ENCODE peak calls at places on chromosomes 13 and 19, in four cellular contexts. U, O, X and A are unnamed samples.

GRCh38 chr13:48160879-48161278 is 66.0 kb upstream of the MED4 start:
- DNase-seq in X (peak), U (no peak), O (peak), A (no peak)

GRCh38 chr13:43348397-43348796 is 325.0 kb downstream of the DNAJC15 start:
- DNase-seq in O (no peak), U (peak), X (no peak), A (peak)

GRCh38 chr13:20064128-20064527 is 96.7 kb downstream of the GJA3 start:
- DNase-seq in U (peak), O (peak), X (no peak), A (no peak)

GRCh38 chr19:54136864-54137113 is 773 bp upstream of the CNOT3 start:
- DNase-seq in X (no peak), O (no peak), U (no peak), A (no peak)

GRCh38 chr13:82791035-82791434 is 1091.2 kb downstream of the SLITRK1 start:
- DNase-seq in U (no peak), O (peak), X (no peak), A (no peak)

GRCh38 chr13:50730496-50731171 is 112.9 kb downstream of the DLEU7 start:
- DNase-seq in X (no peak), O (no peak), U (no peak), A (no peak)

GRCh38 chr13:109874921-109875454 is 88.6 kb upstream of the IRS2 start:
- DNase-seq in O (peak), U (peak), X (no peak), A (no peak)

GRCh38 chr19:18063463-18063862 is 23.3 kb downstream of the IL12RB1 start:
- DNase-seq in X (peak), O (no peak), U (no peak), A (no peak)

GRCh38 chr13:85812282-85812681 is 13.1 kb upstream of the SLITRK6 start:
- DNase-seq in X (no peak), U (no peak), O (no peak), A (no peak)

GRCh38 chr13:25967144-25967543 is 84.7 kb downstream of the SHISA2 start:
- DNase-seq in X (no peak), O (no peak), U (no peak), A (no peak)

GRCh38 chr13:97367016-97367415 is 67.0 kb upstream of the RAP2A start:
- DNase-seq in O (no peak), U (peak), X (no peak), A (peak)

GRCh38 chr19:23867895-23868294 is 46.8 kb upstream of the ZNF726 start:
- DNase-seq in X (no peak), O (peak), U (no peak), A (no peak)

GRCh38 chr13:96769874-96770273 is 224.4 kb downstream of the OXGR1 start:
- DNase-seq in X (no peak), O (no peak), U (peak), A (no peak)

GRCh38 chr19:42097461-42097860 is 21.5 kb downstream of the ZNF574 start:
- DNase-seq in U (no peak), O (no peak), X (no peak), A (no peak)

GRCh38 chr19:8028951-8029491 is 23.5 kb upstream of the CCL25 start:
- DNase-seq in U (peak), X (no peak), O (no peak), A (no peak)

GRCh38 chr13:60229708-60230272 is 66.1 kb upstream of the DIAPH3 start:
- DNase-seq in U (peak), X (no peak), O (peak), A (no peak)